ENCODE peak calls at places on chromosomes 13 and 19, in five cellular contexts. Z is activated CD4-positive, alpha-beta T cell treated with anti-CD3 and anti-CD28 coated beads, Interleukin-2, amount 50 U/mL, for 1 hour; J is psoas muscle; F is HCEC 1CT; L is activated T-cell treated with anti-CD3 and anti-CD28 coated beads, Interleukin-2, amount 50 U/mL, for 4 hours. G is an unnamed sample.

GRCh38 chr13:101305981-101306411 is 110.3 kb downstream of the NALCN start:
- DNase-seq in J (no peak), F (no peak), L (no peak), Z (no peak), G (no peak)

GRCh38 chr19:36605101-36605838 is at the start of gene ZNF382:
- DNase-seq in Z (peak), F (peak), J (peak), L (peak), G (peak)

GRCh38 chr19:18539372-18539771 is 4.0 kb downstream of the FKBP8 start:
- DNase-seq in L (no peak), F (no peak), Z (no peak), J (no peak), G (no peak)

GRCh38 chr13:25085125-25085742 is 10.7 kb upstream of the PABPC3 start:
- DNase-seq in L (no peak), Z (no peak), F (peak), J (no peak), G (no peak)

GRCh38 chr19:50003810-50004419 is 21.3 kb downstream of the VRK3 start:
- DNase-seq in L (no peak), Z (no peak), F (peak), J (peak), G (no peak)

GRCh38 chr13:109744512-109745051 is 41.8 kb downstream of the IRS2 start:
- DNase-seq in L (no peak), J (peak), Z (no peak), F (peak), G (peak)

GRCh38 chr19:51339687-51340656 is 2.0 kb downstream of the VSIG10L start:
- DNase-seq in F (peak), L (peak), Z (peak), J (peak), G (peak)

GRCh38 chr19:4373601-4374441 is 26.5 kb downstream of the SH3GL1 start:
- DNase-seq in F (no peak), J (peak), L (no peak), Z (no peak), G (peak)

GRCh38 chr19:35509018-35509652 is 4.3 kb downstream of the DMKN start:
- DNase-seq in L (peak), J (no peak), F (no peak), Z (peak), G (peak)

GRCh38 chr19:29311391-29311790 is 98.4 kb upstream of the UQCRFS1 start:
- DNase-seq in F (no peak), J (no peak), Z (no peak), L (no peak), G (no peak)

GRCh38 chr19:55189424-55189823 is 9.3 kb upstream of the SYT5 start:
- DNase-seq in F (peak), Z (no peak), J (peak), L (no peak), G (no peak)

GRCh38 chr13:52749446-52749845 is 9.8 kb upstream of the CNMD start:
- DNase-seq in Z (no peak), J (no peak), L (no peak), F (no peak), G (no peak)

GRCh38 chr13:106835477-106835876 is 267.5 kb upstream of the ARGLU1 start:
- DNase-seq in J (no peak), F (no peak), L (no peak), Z (no peak), G (no peak)

GRCh38 chr19:41411682-41412265 is 14.2 kb downstream of the BCKDHA start:
- DNase-seq in L (no peak), F (no peak), Z (no peak), J (peak), G (no peak)

GRCh38 chr19:2640563-2641331 is 61.7 kb downstream of the GNG7 start:
- DNase-seq in J (no peak), Z (no peak), F (no peak), L (no peak), G (no peak)

GRCh38 chr13:34654682-34655081 is 287.4 kb upstream of the NBEA start:
- DNase-seq in Z (no peak), F (no peak), L (no peak), J (no peak), G (no peak)

GRCh38 chr19:29366757-29367156 is 153.8 kb upstream of the UQCRFS1 start:
- DNase-seq in F (no peak), L (no peak), Z (no peak), J (no peak), G (no peak)

GRCh38 chr13:109629737-109630136 is 156.6 kb downstream of the IRS2 start:
- DNase-seq in F (peak), Z (no peak), J (no peak), L (no peak), G (no peak)

GRCh38 chr13:33213024-33213795 is 72.3 kb downstream of the STARD13 start:
- DNase-seq in F (no peak), Z (no peak), L (no peak), J (no peak), G (no peak)

GRCh38 chr19:36213793-36214387 is 575 bp downstream of the ZNF565 start:
- DNase-seq in L (peak), Z (no peak), F (no peak), J (no peak), G (no peak)

GRCh38 chr13:76210262-76210661 is 574.1 kb downstream of the LMO7 start:
- DNase-seq in F (peak), J (no peak), Z (no peak), L (no peak), G (no peak)

GRCh38 chr13:111399776-111400505 is 79.5 kb downstream of the TEX29 start:
- DNase-seq in J (no peak), F (no peak), L (no peak), Z (no peak), G (peak)

GRCh38 chr19:38869836-38870607 is 8.1 kb downstream of the RINL start:
- DNase-seq in F (no peak), Z (peak), J (peak), L (peak), G (peak)

GRCh38 chr19:11197291-11198174 is at the start of gene KANK2:
- DNase-seq in F (peak), L (peak), Z (peak), J (peak), G (peak)

GRCh38 chr13:112453207-112453829 is 77.2 kb downstream of the SPACA7 start:
- DNase-seq in J (peak), L (no peak), F (no peak), Z (no peak), G (no peak)

GRCh38 chr13:43232144-43232840 is 208.9 kb downstream of the DNAJC15 start:
- DNase-seq in J (no peak), F (no peak), Z (no peak), L (no peak), G (no peak)

GRCh38 chr13:72970301-72970880 is 88.4 kb upstream of the KLF5 start:
- DNase-seq in J (no peak), Z (no peak), F (no peak), L (no peak), G (no peak)

G was measured in ovary.